ENCODE peak calls at places on chromosomes 3 and 15, in seven cellular contexts. Z, U, R, H, S, W and I are unnamed samples.

GRCh38 chr3:25532763-25533162 is 104.7 kb downstream of the RARB start:
- DNase-seq in U (peak; percentile 53), W (no peak), R (no peak), S (no peak), Z (no peak), H (no peak), I (no peak)

GRCh38 chr3:64214002-64214696 is 11.1 kb downstream of the PRICKLE2 start:
- DNase-seq in S (no peak), W (peak; percentile 75), U (no peak), R (no peak), H (no peak), Z (peak; percentile 84), I (no peak)

GRCh38 chr15:29097971-29098370 is 171.7 kb downstream of the NSMCE3 start:
- DNase-seq in R (no peak), U (no peak), H (no peak), S (no peak), Z (no peak), W (no peak), I (no peak)

GRCh38 chr3:172107403-172107802 is 68.0 kb downstream of the FNDC3B start:
- DNase-seq in R (peak; percentile 31), U (no peak), S (peak; percentile 33), Z (no peak), H (no peak), W (peak; percentile 9), I (no peak)

GRCh38 chr3:113626513-113627371 is 69.7 kb downstream of the USF3 start:
- DNase-seq in W (peak; percentile 76), S (peak; percentile 70), H (peak; percentile 54), U (peak; percentile 69), Z (peak; percentile 57), R (no peak), I (peak; percentile 1)

GRCh38 chr3:181555681-181556080 is 156.0 kb upstream of the SOX2 start:
- DNase-seq in Z (no peak), W (no peak), R (no peak), S (no peak), H (no peak), U (no peak), I (no peak)

GRCh38 chr3:186772886-186773417 is 10.4 kb upstream of the EIF4A2 start:
- DNase-seq in Z (peak; percentile 80), H (no peak), R (peak; percentile 24), U (peak; percentile 78), W (peak; percentile 79), S (peak; percentile 79), I (no peak)

GRCh38 chr3:124685481-124685880 is 44.8 kb upstream of the UMPS start:
- DNase-seq in Z (no peak), S (no peak), U (no peak), H (no peak), W (peak; percentile 40), R (no peak), I (no peak)

GRCh38 chr15:39887832-39888231 is 32.2 kb downstream of the GPR176 start:
- DNase-seq in W (peak; percentile 38), H (peak; percentile 22), S (no peak), U (peak; percentile 47), R (no peak), Z (peak; percentile 21), I (no peak)

GRCh38 chr3:30691944-30692343 is 85.5 kb downstream of the TGFBR2 start:
- DNase-seq in W (no peak), Z (no peak), S (no peak), R (no peak), H (no peak), U (no peak), I (no peak)

GRCh38 chr3:89145995-89146394 is 38.6 kb downstream of the EPHA3 start:
- DNase-seq in Z (peak; percentile 15), H (peak; percentile 61), U (no peak), S (no peak), R (no peak), W (peak; percentile 54), I (peak; percentile 50)

GRCh38 chr15:82021992-82022391 is 23.8 kb downstream of the MEX3B start:
- DNase-seq in S (no peak), Z (no peak), R (no peak), W (no peak), H (no peak), U (no peak), I (no peak)

GRCh38 chr15:32718082-32718821 is 448 bp downstream of the GREM1 start:
- DNase-seq in U (peak; percentile 49), R (no peak), W (peak; percentile 40), H (no peak), S (no peak), Z (no peak), I (peak; percentile 41)

GRCh38 chr15:64246364-64247189 is 83.8 kb upstream of the PPIB start:
- DNase-seq in W (peak; percentile 65), R (no peak), H (peak; percentile 70), Z (no peak), S (no peak), U (peak; percentile 46), I (peak; percentile 40)

GRCh38 chr3:152556731-152557254 is 278.1 kb upstream of the P2RY1 start:
- DNase-seq in R (no peak), Z (peak; percentile 39), W (peak; percentile 34), U (no peak), H (peak; percentile 11), S (no peak), I (no peak)

GRCh38 chr3:128804817-128805166 is 74.6 kb upstream of the ACAD9 start:
- DNase-seq in S (no peak), U (no peak), R (no peak), W (no peak), H (no peak), Z (no peak), I (no peak)

GRCh38 chr3:175260145-175260794 is 401.1 kb downstream of the NAALADL2 start:
- DNase-seq in R (no peak), H (no peak), U (no peak), S (no peak), W (peak; percentile 27), Z (no peak), I (no peak)

GRCh38 chr3:175479800-175480199 is 620.7 kb downstream of the NAALADL2 start:
- DNase-seq in H (no peak), S (no peak), Z (no peak), U (no peak), R (no peak), W (no peak), I (no peak)

GRCh38 chr3:31895471-31895870 is 85.6 kb downstream of the OSBPL10 start:
- DNase-seq in R (no peak), U (no peak), S (no peak), Z (no peak), H (no peak), W (no peak), I (no peak)

GRCh38 chr3:62109534-62109933 is 263.8 kb downstream of the FEZF2 start:
- DNase-seq in W (peak; percentile 92), R (no peak), U (peak; percentile 66), H (no peak), S (no peak), Z (peak; percentile 59), I (peak; percentile 87)

GRCh38 chr3:88239870-88240269 is 90.1 kb downstream of the C3orf38 start:
- DNase-seq in S (no peak), U (no peak), R (no peak), H (no peak), Z (no peak), W (no peak), I (no peak)

GRCh38 chr3:115632026-115632425 is 8.7 kb downstream of the GAP43 start:
- DNase-seq in S (no peak), U (no peak), Z (no peak), W (no peak), H (no peak), R (no peak), I (no peak)

GRCh38 chr3:30266536-30266935 is 339.9 kb upstream of the TGFBR2 start:
- DNase-seq in H (no peak), U (no peak), Z (no peak), S (no peak), R (no peak), W (no peak), I (no peak)

GRCh38 chr15:64122936-64123351 is 27.2 kb downstream of the SNX1 start:
- DNase-seq in U (no peak), W (no peak), H (no peak), S (no peak), Z (no peak), R (no peak), I (no peak)

GRCh38 chr3:16510620-16511319 is 2.7 kb downstream of the RFTN1 start:
- DNase-seq in H (no peak), R (no peak), W (no peak), U (no peak), S (peak; percentile 28), Z (no peak), I (no peak)

GRCh38 chr15:76190767-76191538 is 120.3 kb downstream of the ETFA start:
- DNase-seq in S (peak; percentile 43), Z (peak; percentile 84), W (peak; percentile 94), R (peak; percentile 20), H (peak; percentile 66), U (peak; percentile 90), I (peak; percentile 56)

GRCh38 chr15:65368300-65368617 is 9.5 kb downstream of the IGDCC3 start:
- DNase-seq in R (no peak), H (no peak), Z (no peak), S (no peak), U (peak; percentile 77), W (no peak), I (no peak)

GRCh38 chr15:92290359-92290992 is 103.2 kb upstream of the ST8SIA2 start:
- DNase-seq in Z (no peak), H (no peak), U (no peak), W (no peak), S (no peak), R (no peak), I (no peak)

GRCh38 chr15:71384501-71384900 is 269.2 kb downstream of the THSD4 start:
- DNase-seq in R (no peak), S (no peak), H (no peak), U (no peak), W (no peak), Z (no peak), I (no peak)

GRCh38 chr3:102078864-102079808 is 229.8 kb downstream of the NFKBIZ start:
- DNase-seq in R (no peak), H (no peak), U (no peak), Z (no peak), S (peak; percentile 12), W (no peak), I (no peak)

GRCh38 chr3:100710355-100711198 is 1.3 kb downstream of the TFG start:
- DNase-seq in Z (peak; percentile 37), H (peak; percentile 44), S (peak; percentile 14), W (peak; percentile 68), R (peak; percentile 19), U (peak; percentile 33), I (peak; percentile 10)

GRCh38 chr15:45179221-45179985 is 8.4 kb downstream of the SHF start:
- DNase-seq in R (peak; percentile 25), U (peak; percentile 81), H (peak; percentile 39), Z (no peak), S (peak; percentile 30), W (peak; percentile 55), I (no peak)

GRCh38 chr3:179450901-179451334 is 352 bp downstream of the GNB4 start:
- DNase-seq in S (no peak), W (peak; percentile 82), Z (peak; percentile 60), R (no peak), H (no peak), U (no peak), I (peak; percentile 52)

GRCh38 chr3:58298189-58298588 is 7.9 kb upstream of the RPP14 start:
- DNase-seq in W (no peak), S (no peak), U (no peak), H (no peak), R (no peak), Z (no peak), I (no peak)

GRCh38 chr15:61700803-61701202 is 359.4 kb downstream of the VPS13C start:
- DNase-seq in W (no peak), S (no peak), R (no peak), H (no peak), U (no peak), Z (no peak), I (no peak)

GRCh38 chr3:178342111-178342510 is 194.1 kb upstream of the KCNMB2 start:
- DNase-seq in U (no peak), W (no peak), H (no peak), S (no peak), R (no peak), Z (no peak), I (no peak)

GRCh38 chr3:57095361-57095760 is 34.9 kb downstream of the SPATA12 start:
- DNase-seq in S (no peak), Z (no peak), R (no peak), W (no peak), U (no peak), H (no peak), I (no peak)

GRCh38 chr15:41917767-41918430 is 24.0 kb upstream of the SPTBN5 start:
- DNase-seq in R (no peak), Z (no peak), U (no peak), H (no peak), S (no peak), W (peak; percentile 75), I (no peak)